ENCODE peak calls at places on chromosomes 13 and 19, in four cellular contexts. U is mucosa of descending colon; P is stimulated activated CD4-positive, alpha-beta T cell treated with anti-CD3 and anti-CD28 coated beads, TNF-alpha, amount 100 ng/mL, for 24 hours; K is NCI-H510A treated with DMSO at 0.1 percent for 48 hours. G is an unnamed sample.

GRCh38 chr13:19726611-19727010 is 56.1 kb downstream of the PSPC1 start:
- DNase-seq in P (no peak), K (no peak), U (no peak), G (no peak)

GRCh38 chr13:111183087-111183645 is 68.1 kb downstream of the ARHGEF7 start:
- DNase-seq in U (no peak), K (no peak), P (no peak), G (no peak)

GRCh38 chr13:114077121-114077937 is 55.1 kb downstream of the RASA3 start:
- DNase-seq in U (no peak), K (no peak), P (no peak), G (no peak)

GRCh38 chr13:104140557-104140956 is 1074.3 kb upstream of the SLC10A2 start:
- DNase-seq in P (no peak), U (no peak), K (no peak), G (no peak)

GRCh38 chr13:74278901-74279300 is 144.7 kb upstream of the KLF12 start:
- DNase-seq in K (no peak), P (no peak), U (no peak), G (no peak)

GRCh38 chr19:14503285-14503684 is 7.4 kb upstream of the GIPC1 start:
- DNase-seq in K (no peak), U (no peak), P (no peak), G (no peak)

GRCh38 chr19:765179-765738 is 14.3 kb downstream of the MISP start:
- DNase-seq in P (no peak), U (no peak), K (no peak), G (no peak)

GRCh38 chr19:46935066-46935663 is 74.4 kb downstream of the ARHGAP35 start:
- DNase-seq in K (no peak), P (no peak), U (no peak), G (no peak)

GRCh38 chr19:45667620-45668341 is at the start of gene GIPR:
- DNase-seq in U (peak), K (peak), P (peak), G (peak)

GRCh38 chr19:3142292-3142670 is 6.4 kb downstream of the GNA15 start:
- DNase-seq in U (no peak), P (peak), K (no peak), G (no peak)

GRCh38 chr13:73397486-73398020 is 338.7 kb downstream of the KLF5 start:
- DNase-seq in P (no peak), U (peak), K (no peak), G (no peak)

GRCh38 chr13:44303681-44304432 is 69.8 kb upstream of the SERP2 start:
- DNase-seq in P (no peak), K (no peak), U (no peak), G (no peak)

GRCh38 chr13:30033681-30034447 is 183.4 kb upstream of the UBL3 start:
- DNase-seq in K (no peak), P (no peak), U (no peak), G (no peak)

GRCh38 chr13:99895999-99896695 is 75.4 kb downstream of the ZIC5 start:
- DNase-seq in K (no peak), U (peak), P (no peak), G (no peak)

GRCh38 chr13:35179494-35179893 is 237.4 kb downstream of the NBEA start:
- DNase-seq in P (no peak), K (no peak), U (no peak), G (no peak)

GRCh38 chr19:2051771-2052704 is 994 bp upstream of the MKNK2 start:
- DNase-seq in K (no peak), P (peak), U (peak), G (no peak)

GRCh38 chr13:35478384-35479222 is 2.1 kb upstream of the MAB21L1 start:
- DNase-seq in P (no peak), U (no peak), K (no peak), G (no peak)

GRCh38 chr19:1568320-1569019 is at the start of gene MEX3D:
- DNase-seq in P (peak), U (peak), K (peak), G (peak)

GRCh38 chr13:27970382-27971235 is 1.5 kb upstream of the CDX2 start:
- DNase-seq in U (peak), K (no peak), P (no peak), G (no peak)

GRCh38 chr13:51364404-51365008 is 25.0 kb downstream of the SERPINE3 start:
- DNase-seq in K (no peak), U (no peak), P (no peak), G (no peak)

GRCh38 chr13:42821437-42821836 is 40.1 kb downstream of the FAM216B start:
- DNase-seq in U (no peak), P (no peak), K (no peak), G (no peak)

GRCh38 chr13:98143157-98143553 is 261 bp downstream of the FARP1 start:
- DNase-seq in P (no peak), K (no peak), U (no peak), G (no peak)

GRCh38 chr13:25095862-25096453 is at the start of gene PABPC3:
- DNase-seq in P (no peak), K (no peak), U (no peak), G (no peak)

GRCh38 chr13:111363121-111363520 is 42.7 kb downstream of the TEX29 start:
- DNase-seq in P (no peak), U (no peak), K (no peak), G (no peak)

GRCh38 chr19:29807870-29808405 is 3.9 kb upstream of the CCNE1 start:
- DNase-seq in U (no peak), P (no peak), K (no peak), G (no peak)

GRCh38 chr13:110419391-110419791 is 112.3 kb downstream of the COL4A2 start:
- DNase-seq in U (no peak), K (no peak), P (no peak), G (no peak)

GRCh38 chr19:47444388-47444821 is 25.1 kb upstream of the MEIS3 start:
- DNase-seq in P (no peak), K (no peak), U (no peak), G (no peak)

GRCh38 chr13:24642236-24642635 is 38.0 kb upstream of the ATP12A start:
- DNase-seq in U (no peak), K (no peak), P (no peak), G (no peak)

GRCh38 chr19:17402982-17403855 is 2.2 kb downstream of the BST2 start:
- DNase-seq in U (no peak), P (no peak), K (no peak), G (no peak)

GRCh38 chr13:77429320-77430142 is 102.6 kb upstream of the MYCBP2 start:
- DNase-seq in P (peak), K (no peak), U (no peak), G (no peak)

GRCh38 chr13:75938811-75939525 is 302.8 kb downstream of the LMO7 start:
- DNase-seq in P (no peak), K (no peak), U (no peak), G (peak)

GRCh38 chr13:103694033-103694432 is 627.8 kb upstream of the SLC10A2 start:
- DNase-seq in K (peak), U (no peak), P (no peak), G (peak)

GRCh38 chr19:42465827-42466280 is 23.1 kb upstream of the CXCL17 start:
- DNase-seq in K (no peak), P (no peak), U (no peak), G (no peak)

GRCh38 chr19:10747271-10747670 is 29.4 kb downstream of the DNM2 start:
- DNase-seq in P (no peak), K (no peak), U (peak), G (no peak)

GRCh38 chr19:2627319-2627829 is 75.1 kb downstream of the GNG7 start:
- DNase-seq in P (peak), U (no peak), K (no peak), G (peak)

GRCh38 chr13:100128373-100128772 is 39.5 kb downstream of the PCCA start:
- DNase-seq in U (no peak), P (peak), K (no peak), G (no peak)

G was measured in NCI-H2171 treated with DMSO at 0.1 percent for 48 hours.